ENCODE peak calls at places on chromosomes 5 and 9, in ten cellular contexts. V is left colon; J is stimulated activated CD8-positive, alpha-beta memory T cell treated with anti-CD3 and anti-CD28 coated beads, Interleukin-4, amount 100 ng/mL, for 48 hours; P is NCI-H2029; L is SW480; I is Calu3; T is naive thymus-derived CD8-positive, alpha-beta T cell; D is AG10803; Y is G401; F is GM18507. S is an unnamed sample.

GRCh38 chr9:70617033-70617432 is 202.6 kb upstream of the KLF9 start:
- DNase-seq in V (no peak), J (no peak), P (no peak), L (no peak), I (no peak), T (no peak), D (no peak), Y (no peak), F (no peak), S (no peak)

GRCh38 chr5:143311428-143311827 is 92.1 kb downstream of the NR3C1 start:
- DNase-seq in V (no peak), J (no peak), P (no peak), L (no peak), I (no peak), T (no peak), D (peak), Y (no peak), F (no peak), S (peak)

GRCh38 chr5:79146352-79146751 is 34.7 kb downstream of the BHMT start:
- DNase-seq in V (no peak), J (no peak), P (no peak), L (no peak), I (no peak), T (no peak), D (peak), Y (no peak), F (no peak), S (no peak)

GRCh38 chr5:74342948-74343682 is 297.4 kb downstream of the ENC1 start:
- DNase-seq in V (no peak), J (no peak), P (peak), L (no peak), I (no peak), T (no peak), D (no peak), Y (no peak), F (no peak), S (no peak)

GRCh38 chr5:25006734-25007133 is 362.0 kb upstream of the CDH10 start:
- DNase-seq in V (no peak), J (no peak), P (no peak), L (no peak), I (no peak), T (no peak), D (peak), Y (peak), F (no peak), S (no peak)

GRCh38 chr9:22307013-22307711 is 139.5 kb upstream of the DMRTA1 start:
- DNase-seq in V (no peak), J (no peak), P (peak), L (peak), I (peak), T (no peak), D (peak), Y (peak), F (no peak), S (peak)

GRCh38 chr9:27337833-27338526 is 41.0 kb upstream of the EQTN start:
- DNase-seq in V (peak), J (no peak), P (no peak), L (no peak), I (no peak), T (no peak), D (no peak), Y (no peak), F (no peak), S (no peak)

GRCh38 chr9:71637926-71638325 is 130.4 kb downstream of the CEMIP2 start:
- DNase-seq in V (no peak), J (no peak), P (no peak), L (no peak), I (no peak), T (no peak), D (no peak), Y (no peak), F (no peak), S (peak)

GRCh38 chr9:3698531-3698930 is 172.7 kb upstream of the RFX3 start:
- DNase-seq in V (no peak), J (no peak), P (no peak), L (no peak), I (no peak), T (no peak), D (peak), Y (no peak), F (no peak), S (no peak)

GRCh38 chr9:86288501-86288900 is 6.2 kb upstream of the ISCA1 start:
- DNase-seq in V (no peak), J (no peak), P (no peak), L (no peak), I (no peak), T (no peak), D (no peak), Y (no peak), F (no peak), S (no peak)

GRCh38 chr9:101419863-101420262 is 15.7 kb downstream of the ALDOB start:
- DNase-seq in V (no peak), J (no peak), P (no peak), L (no peak), I (no peak), T (no peak), D (no peak), Y (no peak), F (no peak), S (no peak)

GRCh38 chr5:144510845-144511580 is 340.3 kb downstream of the KCTD16 start:
- DNase-seq in V (no peak), J (no peak), P (no peak), L (no peak), I (no peak), T (no peak), D (no peak), Y (no peak), F (no peak), S (no peak)

GRCh38 chr5:42531611-42532010 is 108.4 kb downstream of the GHR start:
- DNase-seq in V (no peak), J (no peak), P (no peak), L (no peak), I (no peak), T (no peak), D (peak), Y (no peak), F (no peak), S (no peak)

GRCh38 chr9:133371261-133371711 is 4.6 kb downstream of the SURF4 start:
- DNase-seq in V (no peak), J (peak), P (no peak), L (no peak), I (no peak), T (peak), D (no peak), Y (no peak), F (no peak), S (no peak)

GRCh38 chr9:138028596-138028995 is 151.0 kb downstream of the CACNA1B start:
- DNase-seq in V (peak), J (no peak), P (no peak), L (no peak), I (no peak), T (no peak), D (no peak), Y (no peak), F (no peak), S (no peak)

GRCh38 chr5:110738503-110738811 is 350 bp upstream of the SLC25A46 start:
- DNase-seq in V (peak), J (no peak), P (no peak), L (no peak), I (no peak), T (no peak), D (no peak), Y (no peak), F (peak), S (no peak)

GRCh38 chr9:134212809-134213507 is 48.6 kb upstream of the RNU6ATAC start:
- DNase-seq in V (no peak), J (no peak), P (no peak), L (no peak), I (no peak), T (no peak), D (no peak), Y (no peak), F (no peak), S (no peak)

GRCh38 chr5:92676839-92677197 is 904.2 kb downstream of the NR2F1-AS1 start:
- DNase-seq in V (no peak), J (no peak), P (no peak), L (no peak), I (no peak), T (no peak), D (no peak), Y (peak), F (no peak), S (no peak)

GRCh38 chr5:149301744-149302380 is 30.2 kb downstream of the AFAP1L1 start:
- DNase-seq in V (no peak), J (no peak), P (no peak), L (no peak), I (no peak), T (no peak), D (peak), Y (no peak), F (no peak), S (no peak)

GRCh38 chr5:123545506-123545905 is 33.5 kb downstream of the CSNK1G3 start:
- DNase-seq in V (no peak), J (no peak), P (no peak), L (no peak), I (peak), T (peak), D (peak), Y (no peak), F (no peak), S (peak)

GRCh38 chr9:116190997-116191396 is 37.4 kb downstream of the PAPPA start:
- DNase-seq in V (no peak), J (no peak), P (no peak), L (no peak), I (no peak), T (no peak), D (peak), Y (no peak), F (no peak), S (no peak)

S was measured in endothelial cell of umbilical vein.